ENCODE peak calls at places on chromosomes 7 and 10, in five cellular contexts. D is fibroblast of lung, W is hepatocyte, I is neural progenitor cell, B is H9. U is an unnamed sample.

GRCh38 chr7:25672476-25672875 is 444.2 kb upstream of the NPVF start:
- DNase-seq in D (no peak), W (no peak), B (no peak), I (no peak), U (no peak)

GRCh38 chr7:66630529-66630928 is 1.8 kb downstream of the KCTD7 start:
- DNase-seq in I (no peak), W (no peak), B (no peak), D (peak), U (no peak)

GRCh38 chr10:9999627-10000026 is 1018.0 kb upstream of the CELF2 start:
- DNase-seq in B (no peak), I (no peak), W (no peak), D (no peak), U (no peak)

GRCh38 chr10:98425511-98426352 is 10.8 kb upstream of the PYROXD2 start:
- DNase-seq in B (peak), W (peak), I (peak), D (no peak), U (no peak)

GRCh38 chr10:129193148-129193547 is 273.9 kb upstream of the MGMT start:
- DNase-seq in I (no peak), W (no peak), B (no peak), D (no peak), U (no peak)

GRCh38 chr10:62025901-62026879 is 124.7 kb downstream of the ARID5B start:
- DNase-seq in D (peak), W (no peak), I (no peak), B (no peak), U (peak)

GRCh38 chr7:78073470-78074382 is 275.2 kb downstream of the PHTF2 start:
- DNase-seq in I (peak), W (peak), B (no peak), D (peak), U (peak)

GRCh38 chr10:43115881-43116595 is 22.2 kb upstream of the CSGALNACT2 start:
- DNase-seq in W (no peak), D (no peak), B (no peak), I (no peak), U (no peak)

GRCh38 chr10:43825984-43826383 is 177.3 kb upstream of the ZNF32 start:
- DNase-seq in B (no peak), I (no peak), W (no peak), D (no peak), U (no peak)

GRCh38 chr7:23114854-23115253 is 9.3 kb downstream of the KLHL7 start:
- DNase-seq in D (peak), I (no peak), B (no peak), W (no peak), U (peak)

GRCh38 chr7:120989571-120990220 is 1.2 kb downstream of the CPED1 start:
- DNase-seq in I (no peak), B (no peak), D (peak), W (no peak), U (no peak)

GRCh38 chr10:131750973-131751826 is 149.6 kb upstream of the PPP2R2D start:
- DNase-seq in B (no peak), W (no peak), D (no peak), I (peak), U (no peak)

GRCh38 chr7:75861636-75862035 is 17.2 kb upstream of the RHBDD2 start:
- DNase-seq in W (no peak), B (no peak), D (peak), I (no peak), U (no peak)

GRCh38 chr7:2629740-2630681 is 1.8 kb upstream of the TTYH3 start:
- DNase-seq in W (peak), B (no peak), I (no peak), D (no peak), U (no peak)

GRCh38 chr10:71547290-71547689 is 150.6 kb downstream of the CDH23 start:
- DNase-seq in D (no peak), I (no peak), W (no peak), B (no peak), U (no peak)

GRCh38 chr10:1603181-1603580 is 134.1 kb downstream of the ADARB2 start:
- DNase-seq in I (no peak), W (no peak), D (no peak), B (peak), U (no peak)

GRCh38 chr10:21523557-21524008 is 1.9 kb downstream of the SKIDA1 start:
- DNase-seq in B (no peak), D (peak), I (peak), W (peak), U (no peak)

GRCh38 chr7:125074141-125074540 is 144.5 kb upstream of the POT1 start:
- DNase-seq in B (no peak), D (no peak), I (no peak), W (peak), U (no peak)

GRCh38 chr10:17788646-17789045 is 20.5 kb upstream of the MRC1 start:
- DNase-seq in D (no peak), B (no peak), W (no peak), I (no peak), U (no peak)

GRCh38 chr7:155497149-155497901 is 39.4 kb downstream of the EN2 start:
- DNase-seq in I (no peak), D (no peak), B (no peak), W (peak), U (no peak)

GRCh38 chr10:115092258-115092554 is 959 bp upstream of the ATRNL1 start:
- DNase-seq in W (no peak), I (no peak), D (no peak), B (no peak), U (no peak)

GRCh38 chr10:103758294-103758681 is 97.1 kb downstream of the SH3PXD2A start:
- DNase-seq in D (peak), B (no peak), W (no peak), I (no peak), U (peak)

GRCh38 chr7:155919400-155920067 is 107.3 kb upstream of the SHH start:
- DNase-seq in W (no peak), B (no peak), D (peak), I (no peak), U (no peak)

GRCh38 chr10:79505771-79506351 is 6.5 kb upstream of the EIF5AL1 start:
- DNase-seq in I (no peak), D (no peak), B (no peak), W (no peak), U (no peak)

GRCh38 chr7:121416533-121416932 is 20.4 kb upstream of the FAM3C start:
- DNase-seq in B (no peak), I (no peak), D (no peak), W (no peak), U (no peak)

GRCh38 chr10:119737827-119738226 is 12.0 kb downstream of the INPP5F start:
- DNase-seq in I (peak), D (peak), B (no peak), W (peak), U (peak)

GRCh38 chr7:41685684-41686083 is 17.2 kb downstream of the INHBA start:
- DNase-seq in B (no peak), W (no peak), D (peak), I (no peak), U (peak)

GRCh38 chr10:114393482-114393881 is 10.8 kb downstream of the AFAP1L2 start:
- DNase-seq in B (no peak), D (peak), W (no peak), I (no peak), U (peak)

GRCh38 chr10:85643839-85644525 is 722.6 kb downstream of the GRID1 start:
- DNase-seq in W (peak), D (peak), B (no peak), I (no peak), U (peak)

GRCh38 chr7:143906176-143906575 is 4.2 kb upstream of the TCAF1 start:
- DNase-seq in I (no peak), W (no peak), D (no peak), B (no peak), U (no peak)

GRCh38 chr7:108716783-108717182 is 147.1 kb downstream of the DNAJB9 start:
- DNase-seq in D (peak), B (no peak), I (no peak), W (no peak), U (peak)

GRCh38 chr7:24192053-24192452 is 91.9 kb upstream of the NPY start:
- DNase-seq in I (no peak), W (no peak), D (peak), B (no peak), U (peak)

GRCh38 chr10:59108886-59109288 is 67.6 kb upstream of the PHYHIPL start:
- DNase-seq in B (no peak), W (no peak), I (no peak), D (no peak), U (no peak)

GRCh38 chr7:80732635-80733034 is 94.2 kb downstream of the CD36 start:
- DNase-seq in I (peak), W (no peak), B (no peak), D (no peak), U (no peak)

GRCh38 chr10:13815766-13816165 is 229.0 kb downstream of the PRPF18 start:
- DNase-seq in D (peak), W (no peak), I (no peak), B (no peak), U (peak)

DNA sequence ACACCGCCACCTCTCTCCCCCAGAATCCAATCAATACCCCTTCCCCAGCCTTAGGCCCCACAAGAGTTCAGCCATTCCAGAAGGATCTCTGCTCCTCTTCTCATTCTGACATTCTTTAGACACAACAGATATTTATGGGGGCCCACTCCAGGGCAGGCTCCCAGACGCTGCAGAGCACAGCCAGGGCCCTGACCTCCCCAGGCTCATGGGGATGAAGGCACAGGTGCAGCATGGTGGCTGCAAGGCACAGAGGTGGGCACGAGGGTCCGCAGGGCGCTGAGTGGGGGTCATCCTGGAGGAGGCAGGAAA is 4.9 kb upstream of the FZD9 start:
- DNase-seq in B (no peak), W (no peak), I (peak), D (no peak), U (no peak)
- TF ChIP-seq CTCF in B (no peak), W (no peak), I (no peak), D (no peak), U (no peak)

GRCh38 chr7:140607441-140607989 is 33.1 kb downstream of the DENND2A start:
- DNase-seq in I (no peak), W (peak), B (no peak), D (peak), U (peak)
- H2AFZ ChIP-seq in I (no peak), W (no peak), B (no peak), D (no peak), U (no peak)

DNA sequence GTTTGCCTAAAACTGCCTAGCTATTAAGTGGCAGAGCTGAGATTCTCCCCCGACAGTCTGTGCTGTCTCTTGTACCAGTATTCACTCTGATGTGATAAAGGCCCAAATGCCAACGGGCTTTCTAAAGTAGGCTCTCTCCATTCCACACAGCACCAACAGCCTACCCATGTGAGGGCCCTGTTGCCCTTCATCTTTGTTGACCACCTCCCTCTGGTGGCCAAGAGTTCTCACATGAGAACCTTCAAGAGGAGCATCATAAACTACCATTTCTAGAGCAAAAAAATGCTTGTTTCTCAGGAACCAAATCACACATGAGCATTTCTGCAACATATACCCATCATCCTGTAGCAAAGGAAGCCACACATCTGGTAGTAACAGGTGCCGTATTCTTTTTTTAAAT is 185.8 kb downstream of the GRM8 start:
- DNase-seq in I (peak), D (no peak), W (peak), B (peak), U (no peak)
- TF ChIP-seq CTCF in I (peak), D (no peak), W (peak), B (peak), U (no peak)

GRCh38 chr10:32795598-32796183 is 162.3 kb downstream of the ITGB1 start:
- DNase-seq in D (peak), W (peak), B (no peak), I (peak), U (peak)
- H2AFZ ChIP-seq in D (no peak), W (no peak), B (no peak), I (no peak), U (no peak)

DNA sequence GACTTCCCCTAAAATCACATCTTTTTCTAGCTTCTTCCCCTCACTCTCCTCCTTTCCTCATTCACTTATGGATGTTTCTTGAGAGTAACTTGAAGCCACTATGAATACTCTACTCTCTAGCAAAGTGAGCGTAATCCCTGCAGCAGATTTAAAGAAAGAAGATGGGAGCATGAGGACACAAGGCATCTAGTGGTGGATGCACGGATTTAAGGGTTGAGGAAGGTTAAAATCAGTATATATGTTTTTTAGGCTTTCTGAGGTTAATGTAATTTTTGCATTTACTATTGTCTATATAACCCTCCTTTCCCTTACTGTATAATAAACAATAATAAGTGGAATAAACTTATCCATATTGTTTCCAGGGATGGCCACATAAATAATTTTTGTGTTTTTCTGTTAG is 495.2 kb upstream of the TPK1 start:
- DNase-seq in I (peak), W (no peak), B (no peak), D (no peak), U (no peak)
- TF ChIP-seq CTCF in I (peak), W (peak), B (peak), D (no peak), U (no peak)

DNA sequence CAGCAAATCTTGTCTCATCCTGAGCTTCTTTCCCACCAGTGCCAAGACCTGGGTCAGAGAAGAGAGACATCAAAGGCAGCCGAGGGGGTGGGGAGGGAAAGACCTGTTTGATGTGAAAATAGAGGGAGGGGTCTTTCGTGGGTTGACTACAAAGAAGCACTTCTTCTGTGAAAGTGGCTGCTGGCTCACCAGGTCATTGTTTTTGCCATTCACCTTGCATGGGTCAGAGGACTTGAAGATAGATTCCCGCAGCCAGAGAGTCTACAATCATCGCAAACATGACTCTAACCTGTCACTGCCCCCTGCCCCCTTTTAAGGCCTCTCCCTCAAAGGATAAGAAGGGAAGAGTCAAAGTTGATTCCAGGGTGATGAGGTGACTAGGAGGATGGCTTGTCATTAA is 166.1 kb upstream of the BMPER start:
- DNase-seq in I (no peak), B (no peak), D (no peak), W (no peak), U (no peak)
- H2AFZ ChIP-seq in I (no peak), B (no peak), D (no peak), W (no peak), U (no peak)

U was measured in astrocyte.